ENCODE peak calls at places on chromosomes 7 and 10, in five cellular contexts. One of them, this sample, is unnamed.

GRCh38 chr10:70872281-70872680 is 16.1 kb downstream of the PCBD1 start:
- DNase-seq in foreskin fibroblast: no peak
- DNase-seq in IMR-90: no peak
- DNase-seq in HepG2: no peak
- DNase-seq in AG10803: no peak
- DNase-seq in this sample: no peak

GRCh38 chr7:102916426-102916825 is 3.6 kb downstream of the LRRC17 start:
- DNase-seq in foreskin fibroblast: peak
- DNase-seq in IMR-90: peak
- DNase-seq in HepG2: no peak
- DNase-seq in AG10803: peak
- DNase-seq in this sample: peak

GRCh38 chr7:102464577-102465280 is at the start of the genes ALKBH4 and LRWD1:
- DNase-seq in foreskin fibroblast: peak
- DNase-seq in IMR-90: peak
- DNase-seq in HepG2: peak
- DNase-seq in AG10803: peak
- DNase-seq in this sample: peak

GRCh38 chr7:156668130-156668741 is 27.7 kb downstream of the RNF32 start:
- DNase-seq in foreskin fibroblast: no peak
- DNase-seq in IMR-90: peak
- DNase-seq in HepG2: peak
- DNase-seq in AG10803: no peak
- DNase-seq in this sample: peak

GRCh38 chr7:43294080-43294630 is 181.7 kb downstream of the HECW1 start:
- DNase-seq in foreskin fibroblast: peak
- DNase-seq in IMR-90: peak
- DNase-seq in HepG2: no peak
- DNase-seq in AG10803: peak
- DNase-seq in this sample: peak

GRCh38 chr10:24553051-24553612 is 170.6 kb downstream of the ARHGAP21 start:
- DNase-seq in foreskin fibroblast: no peak
- DNase-seq in IMR-90: no peak
- DNase-seq in HepG2: peak
- DNase-seq in AG10803: no peak
- DNase-seq in this sample: no peak

GRCh38 chr10:118922226-118922625 is 107.3 kb upstream of the NANOS1 start:
- DNase-seq in foreskin fibroblast: peak
- DNase-seq in IMR-90: no peak
- DNase-seq in HepG2: no peak
- DNase-seq in AG10803: peak
- DNase-seq in this sample: peak

GRCh38 chr10:11149499-11149898 is 131.8 kb downstream of the CELF2 start:
- DNase-seq in foreskin fibroblast: no peak
- DNase-seq in IMR-90: no peak
- DNase-seq in HepG2: no peak
- DNase-seq in AG10803: no peak
- DNase-seq in this sample: no peak

GRCh38 chr10:48255722-48256121 is 18.8 kb downstream of the FRMPD2 start:
- DNase-seq in foreskin fibroblast: no peak
- DNase-seq in IMR-90: no peak
- DNase-seq in HepG2: no peak
- DNase-seq in AG10803: no peak
- DNase-seq in this sample: no peak

GRCh38 chr7:142773230-142773629 is 2.5 kb downstream of the PRSS2 start:
- DNase-seq in foreskin fibroblast: no peak
- DNase-seq in IMR-90: no peak
- DNase-seq in HepG2: no peak
- DNase-seq in AG10803: no peak
- DNase-seq in this sample: no peak

GRCh38 chr7:105896407-105896842 is 20.0 kb upstream of the ATXN7L1 start:
- DNase-seq in foreskin fibroblast: peak
- DNase-seq in IMR-90: no peak
- DNase-seq in HepG2: no peak
- DNase-seq in AG10803: peak
- DNase-seq in this sample: no peak

GRCh38 chr7:105885386-105886111 is 9.2 kb upstream of the ATXN7L1 start:
- DNase-seq in foreskin fibroblast: peak
- DNase-seq in IMR-90: no peak
- DNase-seq in HepG2: no peak
- DNase-seq in AG10803: peak
- DNase-seq in this sample: peak

GRCh38 chr7:105887569-105888199 is 11.3 kb upstream of the ATXN7L1 start:
- DNase-seq in foreskin fibroblast: no peak
- DNase-seq in IMR-90: no peak
- DNase-seq in HepG2: no peak
- DNase-seq in AG10803: no peak
- DNase-seq in this sample: no peak

GRCh38 chr7:105894131-105894530 is 17.7 kb upstream of the ATXN7L1 start:
- DNase-seq in foreskin fibroblast: no peak
- DNase-seq in IMR-90: no peak
- DNase-seq in HepG2: no peak
- DNase-seq in AG10803: no peak
- DNase-seq in this sample: no peak

DNA sequence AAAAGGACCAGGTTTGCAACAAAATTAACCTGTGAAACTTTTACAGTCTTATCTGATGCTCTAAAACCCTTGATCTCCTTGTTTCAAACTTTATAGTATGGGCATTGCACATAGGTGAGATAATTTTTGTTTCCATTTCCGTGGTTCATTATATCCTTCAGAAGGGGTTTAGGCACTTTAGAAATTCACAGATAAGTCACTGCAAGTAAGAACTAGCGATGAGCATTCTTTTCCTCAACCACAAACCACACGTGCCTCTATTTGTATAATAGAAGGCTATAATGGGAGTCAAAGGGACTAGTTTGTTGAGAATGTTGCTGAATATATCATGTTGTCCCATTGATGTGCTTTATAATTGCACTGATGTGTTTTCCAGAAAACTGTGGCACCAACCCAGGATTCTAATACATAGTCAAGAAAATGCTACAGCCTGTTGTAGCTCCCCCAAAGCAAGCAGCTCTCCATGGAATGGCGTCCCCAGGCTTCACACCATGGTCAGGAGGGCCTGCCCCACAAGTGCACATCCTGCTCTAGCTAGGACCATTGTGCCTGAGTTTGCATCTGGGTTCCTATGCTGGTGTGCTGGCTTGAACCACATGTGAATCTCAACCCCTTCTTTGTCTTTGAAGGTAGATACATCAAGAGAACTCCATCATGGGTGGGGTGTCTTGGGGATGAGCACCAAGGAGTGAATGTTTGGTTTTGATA is 14.0 kb upstream of the ATXN7L1 start:
- DNase-seq in foreskin fibroblast: no peak
- DNase-seq in IMR-90: peak
- DNase-seq in HepG2: no peak
- DNase-seq in AG10803: peak
- DNase-seq in this sample: no peak
- H3K4me3 ChIP-seq in foreskin fibroblast: no peak
- H3K4me3 ChIP-seq in IMR-90: no peak
- H3K4me3 ChIP-seq in HepG2: no peak
- H3K4me3 ChIP-seq in AG10803: no peak
- H3K4me3 ChIP-seq in this sample: no peak

GRCh38 chr7:151856098-151856497 is 20.8 kb downstream of the PRKAG2 start:
- DNase-seq in foreskin fibroblast: no peak
- DNase-seq in IMR-90: no peak
- DNase-seq in HepG2: peak
- DNase-seq in AG10803: no peak
- DNase-seq in this sample: no peak
- TF ChIP-seq CTCF in foreskin fibroblast: no peak
- TF ChIP-seq CTCF in IMR-90: no peak
- TF ChIP-seq CTCF in HepG2: no peak
- TF ChIP-seq CTCF in AG10803: no peak
- TF ChIP-seq CTCF in this sample: no peak

DNA sequence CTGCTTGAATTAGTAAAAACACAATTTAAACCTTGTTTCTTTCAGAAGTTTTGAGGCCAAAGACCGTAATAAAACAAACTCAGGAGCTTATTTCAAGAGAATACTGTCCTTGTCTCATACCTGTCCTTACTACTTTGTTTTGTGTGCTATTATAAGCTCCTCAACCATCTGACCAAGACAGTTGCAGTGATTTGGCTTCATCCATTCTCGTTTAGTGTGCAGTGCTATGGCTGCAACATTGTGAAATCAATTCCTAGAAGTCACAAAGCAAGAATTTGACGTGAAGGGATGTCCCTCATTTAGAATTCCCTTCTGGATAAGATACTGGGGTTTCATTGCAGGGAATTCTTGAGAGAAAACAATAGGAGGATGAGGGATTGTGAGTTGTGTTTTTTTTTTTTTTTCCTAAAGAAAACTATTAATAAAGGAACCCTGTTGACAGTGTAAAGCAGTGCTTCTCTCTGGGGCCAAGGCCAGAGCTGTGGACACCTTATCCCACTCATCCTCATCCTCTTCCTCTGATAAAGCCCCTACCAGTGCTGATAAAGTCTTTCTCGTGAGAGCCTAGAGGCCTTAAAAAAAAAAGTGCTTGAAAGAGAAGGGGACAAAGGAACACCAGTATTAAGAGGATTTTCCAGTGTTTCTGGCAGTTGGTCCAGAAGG is at the start of gene OIT3:
- DNase-seq in foreskin fibroblast: no peak
- DNase-seq in IMR-90: no peak
- DNase-seq in HepG2: no peak
- DNase-seq in AG10803: no peak
- DNase-seq in this sample: no peak
- H3K4me3 ChIP-seq in foreskin fibroblast: no peak
- H3K4me3 ChIP-seq in IMR-90: no peak
- H3K4me3 ChIP-seq in HepG2: no peak
- H3K4me3 ChIP-seq in AG10803: no peak
- H3K4me3 ChIP-seq in this sample: no peak

DNA sequence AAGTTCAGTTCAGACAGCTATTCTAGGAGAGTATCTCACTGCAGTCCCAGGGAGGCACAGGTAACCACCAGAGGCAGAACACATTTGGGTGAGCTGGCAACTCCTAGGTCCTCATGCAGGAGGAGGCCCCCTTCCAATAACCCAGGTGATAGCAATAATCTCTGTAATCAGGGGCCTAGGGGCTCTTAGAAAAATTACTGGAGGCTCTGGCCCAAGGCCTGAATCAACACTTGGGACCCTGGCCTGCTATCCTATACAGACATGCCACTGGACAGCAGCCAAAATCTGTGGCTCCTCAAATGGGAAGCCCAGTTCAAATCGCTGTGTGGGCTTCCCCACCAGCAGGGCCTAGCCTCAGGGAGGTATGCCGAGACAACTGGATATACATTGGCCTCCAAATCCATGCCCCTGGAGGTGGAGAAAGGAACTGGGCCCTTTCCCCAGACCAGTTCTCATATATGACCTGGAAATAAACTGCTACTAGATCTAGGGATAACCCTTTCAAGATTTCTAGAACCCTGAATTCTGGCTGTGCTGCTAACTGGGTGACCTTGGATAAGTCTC is 1.6 kb downstream of the AVPI1 start:
- DNase-seq in foreskin fibroblast: peak
- DNase-seq in IMR-90: peak
- DNase-seq in HepG2: peak
- DNase-seq in AG10803: no peak
- DNase-seq in this sample: peak
- TF ChIP-seq CTCF in foreskin fibroblast: peak
- TF ChIP-seq CTCF in IMR-90: peak
- TF ChIP-seq CTCF in HepG2: peak
- TF ChIP-seq CTCF in AG10803: peak
- TF ChIP-seq CTCF in this sample: peak

DNA sequence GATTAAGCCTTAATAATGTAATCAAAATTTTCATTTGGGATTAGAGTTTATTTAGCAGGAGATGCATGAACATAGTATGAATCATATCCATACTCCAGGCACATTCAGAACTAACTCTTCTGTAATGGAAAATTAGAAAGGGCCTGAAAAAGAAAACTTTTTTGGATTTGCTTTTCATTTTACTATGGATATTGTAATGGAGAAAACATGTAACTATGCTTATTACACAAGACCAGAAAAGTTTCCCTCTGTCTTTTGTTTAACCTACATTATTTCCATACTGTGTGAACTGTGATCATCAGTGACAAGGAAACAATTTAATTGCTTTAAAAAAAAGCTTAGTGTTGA is 22.0 kb downstream of the TES start:
- DNase-seq in foreskin fibroblast: peak
- DNase-seq in IMR-90: peak
- DNase-seq in HepG2: no peak
- DNase-seq in AG10803: no peak
- DNase-seq in this sample: peak
- H3K4me3 ChIP-seq in foreskin fibroblast: no peak
- H3K4me3 ChIP-seq in IMR-90: no peak
- H3K4me3 ChIP-seq in HepG2: no peak
- H3K4me3 ChIP-seq in AG10803: no peak
- H3K4me3 ChIP-seq in this sample: no peak

This sample was measured in fibroblast of mammary gland.